ENCODE peak calls at places on chromosomes 12 and 14, in nine cellular contexts. One of them, this sample, is unnamed.

GRCh38 chr14:63922696-63923421 is 70.1 kb downstream of the SYNE2 start:
- DNase-seq in left lung: peak; percentile 52
- DNase-seq in A549: peak; percentile 88
- DNase-seq in dorsolateral prefrontal cortex: no peak
- DNase-seq in K562: no peak
- DNase-seq in psoas muscle: no peak
- DNase-seq in cardiac fibroblast: peak; percentile 85
- DNase-seq in stomach: peak; percentile 75
- DNase-seq in heart right ventricle: no peak
- DNase-seq in this sample: no peak

GRCh38 chr12:47741340-47741703 is 16.0 kb upstream of the ENDOU start:
- DNase-seq in left lung: peak; percentile 66
- DNase-seq in A549: no peak
- DNase-seq in dorsolateral prefrontal cortex: peak; percentile 54
- DNase-seq in K562: no peak
- DNase-seq in psoas muscle: peak; percentile 76
- DNase-seq in cardiac fibroblast: peak; percentile 16
- DNase-seq in stomach: peak; percentile 66
- DNase-seq in heart right ventricle: peak; percentile 65
- DNase-seq in this sample: peak; percentile 38

GRCh38 chr12:29807125-29807524 is 23.4 kb upstream of the TMTC1 start:
- DNase-seq in left lung: no peak
- DNase-seq in A549: no peak
- DNase-seq in dorsolateral prefrontal cortex: no peak
- DNase-seq in K562: no peak
- DNase-seq in psoas muscle: no peak
- DNase-seq in cardiac fibroblast: peak; percentile 63
- DNase-seq in stomach: no peak
- DNase-seq in heart right ventricle: no peak
- DNase-seq in this sample: peak; percentile 52

GRCh38 chr14:106069786-106070185 is 543.4 kb downstream of the TMEM121 start:
- DNase-seq in left lung: no peak
- DNase-seq in A549: no peak
- DNase-seq in dorsolateral prefrontal cortex: no peak
- DNase-seq in K562: no peak
- DNase-seq in psoas muscle: no peak
- DNase-seq in cardiac fibroblast: no peak
- DNase-seq in stomach: no peak
- DNase-seq in heart right ventricle: no peak
- DNase-seq in this sample: no peak

GRCh38 chr12:32296541-32296940 is 102.8 kb upstream of the FGD4 start:
- DNase-seq in left lung: no peak
- DNase-seq in A549: peak; percentile 76
- DNase-seq in dorsolateral prefrontal cortex: no peak
- DNase-seq in K562: no peak
- DNase-seq in psoas muscle: no peak
- DNase-seq in cardiac fibroblast: peak; percentile 37
- DNase-seq in stomach: no peak
- DNase-seq in heart right ventricle: no peak
- DNase-seq in this sample: no peak

GRCh38 chr14:91545204-91545603 is 35.1 kb upstream of the PPP4R3A start:
- DNase-seq in left lung: no peak
- DNase-seq in A549: no peak
- DNase-seq in dorsolateral prefrontal cortex: no peak
- DNase-seq in K562: no peak
- DNase-seq in psoas muscle: no peak
- DNase-seq in cardiac fibroblast: no peak
- DNase-seq in stomach: no peak
- DNase-seq in heart right ventricle: no peak
- DNase-seq in this sample: no peak

GRCh38 chr12:69685810-69686209 is 13.3 kb downstream of the BEST3 start:
- DNase-seq in left lung: no peak
- DNase-seq in A549: peak; percentile 27
- DNase-seq in dorsolateral prefrontal cortex: no peak
- DNase-seq in K562: no peak
- DNase-seq in psoas muscle: no peak
- DNase-seq in cardiac fibroblast: peak; percentile 81
- DNase-seq in stomach: no peak
- DNase-seq in heart right ventricle: no peak
- DNase-seq in this sample: peak; percentile 64

GRCh38 chr12:121467638-121468403 is 67.9 kb downstream of the RNF34 start:
- DNase-seq in left lung: peak; percentile 50
- DNase-seq in A549: peak; percentile 31
- DNase-seq in dorsolateral prefrontal cortex: peak; percentile 18
- DNase-seq in K562: peak; percentile 46
- DNase-seq in psoas muscle: no peak
- DNase-seq in cardiac fibroblast: no peak
- DNase-seq in stomach: no peak
- DNase-seq in heart right ventricle: peak; percentile 27
- DNase-seq in this sample: peak; percentile 19

GRCh38 chr14:99807413-99808132 is 14.4 kb downstream of the EML1 start:
- DNase-seq in left lung: no peak
- DNase-seq in A549: peak; percentile 9
- DNase-seq in dorsolateral prefrontal cortex: no peak
- DNase-seq in K562: no peak
- DNase-seq in psoas muscle: no peak
- DNase-seq in cardiac fibroblast: peak; percentile 37
- DNase-seq in stomach: no peak
- DNase-seq in heart right ventricle: no peak
- DNase-seq in this sample: no peak
- TF ChIP-seq CTCF in left lung: no peak
- TF ChIP-seq CTCF in A549: no peak
- TF ChIP-seq CTCF in dorsolateral prefrontal cortex: no peak
- TF ChIP-seq CTCF in K562: no peak
- TF ChIP-seq CTCF in psoas muscle: no peak
- TF ChIP-seq CTCF in cardiac fibroblast: peak; percentile 2
- TF ChIP-seq CTCF in stomach: no peak
- TF ChIP-seq CTCF in heart right ventricle: no peak
- TF ChIP-seq CTCF in this sample: no peak

DNA sequence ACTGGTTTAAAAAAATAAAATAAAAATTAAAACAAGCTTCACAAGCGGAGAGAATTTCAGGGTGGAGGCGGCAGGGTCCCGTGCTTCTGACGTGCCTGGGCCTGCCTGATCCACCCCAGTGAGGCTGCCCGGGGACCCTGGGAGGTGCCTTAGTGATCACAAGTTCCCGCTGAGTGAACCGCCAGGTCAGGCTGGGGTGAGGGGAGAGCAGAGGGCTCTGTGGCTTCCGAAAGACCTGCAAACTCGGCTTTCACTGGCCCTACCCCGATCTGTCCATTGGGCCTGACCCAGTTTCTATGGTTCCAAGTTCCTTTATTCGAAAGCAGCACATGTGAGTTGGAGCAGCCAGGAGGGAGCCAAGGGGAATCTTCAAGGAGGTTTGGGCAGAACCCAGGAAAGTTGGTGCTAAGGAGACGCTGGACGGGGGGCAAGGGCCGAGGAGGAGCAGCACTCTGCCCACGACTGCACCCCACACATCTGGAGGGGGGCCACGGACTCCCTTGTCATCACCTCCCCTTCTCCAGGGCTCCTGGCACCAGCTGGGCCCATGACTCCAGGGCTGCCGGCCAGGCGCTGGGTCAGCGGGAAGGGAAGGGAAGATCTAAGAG is 12.9 kb downstream of the MMP14 start:
- DNase-seq in left lung: peak; percentile 61
- DNase-seq in A549: no peak
- DNase-seq in dorsolateral prefrontal cortex: no peak
- DNase-seq in K562: no peak
- DNase-seq in psoas muscle: peak; percentile 79
- DNase-seq in cardiac fibroblast: peak; percentile 63
- DNase-seq in stomach: peak; percentile 38
- DNase-seq in heart right ventricle: peak; percentile 45
- DNase-seq in this sample: no peak
- H3K4me3 ChIP-seq in left lung: no peak overlapping the region
- H3K4me3 ChIP-seq in A549: no peak overlapping the region
- H3K4me3 ChIP-seq in dorsolateral prefrontal cortex: no peak overlapping the region
- H3K4me3 ChIP-seq in K562: no peak overlapping the region
- H3K4me3 ChIP-seq in psoas muscle: peak overlapping the region; percentile 3
- H3K4me3 ChIP-seq in cardiac fibroblast: no peak overlapping the region
- H3K4me3 ChIP-seq in stomach: no peak overlapping the region
- H3K4me3 ChIP-seq in heart right ventricle: peak overlapping the region; percentile 19
- H3K4me3 ChIP-seq in this sample: no peak overlapping the region

DNA sequence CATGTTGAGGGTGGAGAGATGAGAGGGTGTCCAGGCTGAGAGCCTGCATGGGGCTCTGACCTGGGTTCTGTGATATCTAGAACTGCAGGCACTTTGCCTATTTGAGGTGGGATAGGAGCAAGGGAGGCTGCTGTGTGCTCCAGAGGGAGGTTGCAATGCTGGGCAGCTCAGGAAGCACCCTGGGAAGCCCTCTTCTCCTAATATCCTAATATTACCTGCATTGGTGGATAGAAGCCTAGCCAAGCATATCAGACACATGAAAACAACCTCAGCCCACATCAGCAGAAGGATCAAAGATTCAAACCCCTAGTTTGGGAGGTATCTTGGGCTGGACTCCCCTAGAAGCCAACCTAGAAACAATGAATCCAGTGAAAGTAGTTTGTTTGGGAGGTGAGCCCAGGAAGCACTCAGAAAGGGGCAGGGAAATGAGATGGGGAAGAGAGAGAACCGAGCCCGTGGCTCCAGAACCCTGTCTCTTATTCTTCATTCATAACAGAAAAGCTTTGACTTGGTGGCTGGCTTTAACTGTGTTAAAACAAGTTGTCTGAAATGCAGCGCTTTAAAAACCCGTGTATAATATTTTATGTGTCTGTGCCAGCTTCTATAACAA is 35.7 kb upstream of the RBM19 start:
- DNase-seq in left lung: no peak
- DNase-seq in A549: no peak
- DNase-seq in dorsolateral prefrontal cortex: no peak
- DNase-seq in K562: no peak
- DNase-seq in psoas muscle: no peak
- DNase-seq in cardiac fibroblast: no peak
- DNase-seq in stomach: no peak
- DNase-seq in heart right ventricle: no peak
- DNase-seq in this sample: no peak
- TF ChIP-seq CTCF in left lung: no peak
- TF ChIP-seq CTCF in A549: no peak
- TF ChIP-seq CTCF in dorsolateral prefrontal cortex: no peak
- TF ChIP-seq CTCF in K562: no peak
- TF ChIP-seq CTCF in psoas muscle: no peak
- TF ChIP-seq CTCF in cardiac fibroblast: no peak
- TF ChIP-seq CTCF in stomach: no peak
- TF ChIP-seq CTCF in heart right ventricle: no peak
- TF ChIP-seq CTCF in this sample: no peak

DNA sequence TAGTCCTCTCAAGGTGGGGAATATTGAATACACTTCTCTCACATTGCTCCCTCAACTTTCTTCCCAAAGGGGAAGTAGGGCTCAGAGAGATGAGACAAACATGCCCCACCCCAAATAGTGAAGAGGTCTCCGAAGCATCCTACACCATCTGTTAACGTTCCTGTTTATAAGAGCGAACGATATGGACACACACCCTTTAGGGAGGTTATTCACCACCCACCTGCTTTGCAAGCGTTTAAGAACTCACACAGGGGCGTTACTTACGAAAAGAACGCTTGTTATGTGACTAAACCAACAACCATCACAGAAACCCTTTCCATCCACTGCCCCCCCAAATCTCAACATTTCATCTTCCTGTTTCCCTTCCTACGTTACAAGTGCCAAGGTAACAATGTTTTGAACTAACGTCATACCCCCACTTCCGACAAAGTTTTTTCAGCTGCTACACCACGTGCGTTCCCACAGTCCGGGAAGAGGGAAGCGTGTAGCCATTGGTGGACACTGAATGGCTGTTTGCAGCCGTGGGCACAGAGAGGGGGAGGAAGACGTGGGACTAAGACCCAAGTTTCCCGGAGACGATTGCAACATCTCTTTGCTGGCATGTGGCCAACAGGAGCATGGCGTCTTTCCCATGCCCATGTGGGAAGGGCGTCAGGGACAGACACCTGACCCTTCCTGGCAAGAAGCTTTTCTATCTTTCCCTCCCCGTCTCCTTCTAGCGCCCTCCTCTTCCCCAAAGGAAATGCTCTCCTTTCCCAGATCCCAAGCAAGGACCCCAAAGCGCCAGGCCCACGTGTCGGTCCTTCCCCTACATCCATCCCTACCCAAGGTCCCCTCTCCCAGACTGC is 1.2 kb downstream of the YBX3 start:
- DNase-seq in left lung: peak; percentile 91
- DNase-seq in A549: peak; percentile 95
- DNase-seq in dorsolateral prefrontal cortex: no peak
- DNase-seq in K562: peak; percentile 69
- DNase-seq in psoas muscle: peak; percentile 93
- DNase-seq in cardiac fibroblast: peak; percentile 99
- DNase-seq in stomach: peak; percentile 81
- DNase-seq in heart right ventricle: peak; percentile 94
- DNase-seq in this sample: peak; percentile 97
- H3K4me3 ChIP-seq in left lung: peak overlapping the region; percentile 71
- H3K4me3 ChIP-seq in A549: peak overlapping the region; percentile 93
- H3K4me3 ChIP-seq in dorsolateral prefrontal cortex: peak overlapping the region; percentile 82
- H3K4me3 ChIP-seq in K562: peak overlapping the region; percentile 89
- H3K4me3 ChIP-seq in psoas muscle: peak overlapping the region; percentile 94
- H3K4me3 ChIP-seq in cardiac fibroblast: peak overlapping the region; percentile 88
- H3K4me3 ChIP-seq in stomach: peak overlapping the region; percentile 95
- H3K4me3 ChIP-seq in heart right ventricle: peak overlapping the region; percentile 91
- H3K4me3 ChIP-seq in this sample: peak overlapping the region; percentile 98